ENCODE peak calls at places on chromosomes 16 and 17, in four cellular contexts. R is suprapubic skin; N is CD8-positive, alpha-beta T cell; G is lung. X is an unnamed sample.

GRCh38 chr17:17435323-17435722 is 41.5 kb upstream of the MED9 start:
- DNase-seq in R (no peak), N (no peak), G (no peak), X (no peak)

GRCh38 chr16:2212362-2213324 is 2.0 kb upstream of the BRICD5 start:
- DNase-seq in R (no peak), N (no peak), G (peak; percentile 68), X (no peak)

GRCh38 chr16:53509906-53510703 is 7.1 kb upstream of the AKTIP start:
- DNase-seq in R (peak; percentile 87), N (peak; percentile 39), G (peak; percentile 68), X (peak; percentile 70)

GRCh38 chr17:51015145-51015558 is 105.5 kb downstream of the SPAG9 start:
- DNase-seq in R (no peak), N (no peak), G (no peak), X (no peak)

GRCh38 chr17:47719411-47720152 is 13.5 kb upstream of the TBX21 start:
- DNase-seq in R (no peak), N (no peak), G (no peak), X (no peak)

GRCh38 chr17:82328141-82328993 is 5.2 kb downstream of the SECTM1 start:
- DNase-seq in R (no peak), N (no peak), G (no peak), X (no peak)

GRCh38 chr17:50632637-50633036 is 2.0 kb upstream of the ABCC3 start:
- DNase-seq in R (no peak), N (no peak), G (no peak), X (no peak)

GRCh38 chr17:35046740-35047283 is 16.7 kb downstream of the RFFL start:
- DNase-seq in R (no peak), N (peak; percentile 22), G (no peak), X (peak; percentile 17)

GRCh38 chr16:21590791-21591190 is 8.6 kb upstream of the METTL9 start:
- DNase-seq in R (no peak), N (no peak), G (no peak), X (no peak)

GRCh38 chr16:30903596-30903995 is 7.2 kb downstream of the CTF1 start:
- DNase-seq in R (no peak), N (no peak), G (no peak), X (no peak)

GRCh38 chr17:41989702-41990419 is 23.3 kb downstream of the CNP start:
- DNase-seq in R (peak; percentile 29), N (no peak), G (no peak), X (no peak)

GRCh38 chr17:72592242-72592966 is 471.6 kb downstream of the SOX9 start:
- DNase-seq in R (no peak), N (peak; percentile 29), G (peak; percentile 61), X (peak; percentile 4)

GRCh38 chr16:1481906-1482835 is 6.6 kb downstream of the PTX4 start:
- DNase-seq in R (no peak), N (no peak), G (no peak), X (no peak)

GRCh38 chr17:72810991-72811508 is 281.4 kb downstream of the SLC39A11 start:
- DNase-seq in R (no peak), N (no peak), G (no peak), X (no peak)

GRCh38 chr16:50626868-50627267 is 54.2 kb downstream of the SNX20 start:
- DNase-seq in R (no peak), N (no peak), G (no peak), X (no peak)

GRCh38 chr16:66491716-66492064 is 58.2 kb downstream of the TK2 start:
- DNase-seq in R (no peak), N (no peak), G (no peak), X (no peak)

GRCh38 chr17:48194097-48194550 is 86.6 kb downstream of the SNX11 start:
- DNase-seq in R (no peak), N (no peak), G (no peak), X (no peak)

GRCh38 chr17:63497708-63498483 is 21.0 kb downstream of the ACE start:
- DNase-seq in R (no peak), N (no peak), G (no peak), X (no peak)

GRCh38 chr17:78117027-78117981 is 11.3 kb downstream of the TMC6 start:
- DNase-seq in R (no peak), N (no peak), G (no peak), X (no peak)

GRCh38 chr16:26672206-26672605 is 394.5 kb upstream of the C16orf82 start:
- DNase-seq in R (no peak), N (no peak), G (no peak), X (no peak)

GRCh38 chr17:21176996-21177395 is 37.0 kb downstream of the TMEM11 start:
- DNase-seq in R (peak; percentile 65), N (no peak), G (no peak), X (no peak)

GRCh38 chr17:29590979-29591736 is 1.7 kb upstream of the GIT1 start:
- DNase-seq in R (no peak), N (no peak), G (no peak), X (no peak)

GRCh38 chr17:1043601-1044251 is 46.8 kb downstream of the TIMM22 start:
- DNase-seq in R (no peak), N (no peak), G (no peak), X (no peak)

GRCh38 chr17:58789831-58790230 is 34.2 kb downstream of the PPM1E start:
- DNase-seq in R (no peak), N (no peak), G (no peak), X (no peak)

GRCh38 chr16:5615868-5616642 is 518.5 kb upstream of the EEF2KMT start:
- DNase-seq in R (no peak), N (no peak), G (peak; percentile 33), X (no peak)

GRCh38 chr16:85615014-85615851 is 2.1 kb downstream of the GSE1 start:
- DNase-seq in R (no peak), N (peak; percentile 60), G (peak; percentile 87), X (peak; percentile 30)

GRCh38 chr17:42518046-42518754 is 17.8 kb upstream of the NAGLU start:
- DNase-seq in R (peak; percentile 90), N (no peak), G (peak; percentile 80), X (no peak)

GRCh38 chr17:49433000-49433694 is 18.5 kb upstream of the PHB1 start:
- DNase-seq in R (no peak), N (no peak), G (no peak), X (no peak)

GRCh38 chr16:29868396-29868795 is 5.4 kb upstream of the CDIPT start:
- DNase-seq in R (no peak), N (no peak), G (no peak), X (no peak)

GRCh38 chr16:57815987-57816745 is 13.9 kb upstream of the KIFC3 start:
- DNase-seq in R (peak; percentile 92), N (no peak), G (peak; percentile 90), X (peak; percentile 40)

GRCh38 chr16:88792668-88793587 is 7.9 kb upstream of the PIEZO1 start:
- DNase-seq in R (no peak), N (no peak), G (no peak), X (no peak)

GRCh38 chr17:80388175-80388574 is 26.8 kb upstream of the ENDOV start:
- DNase-seq in R (no peak), N (no peak), G (no peak), X (no peak)

GRCh38 chr17:82092995-82093751 is 4.9 kb downstream of the FASN start:
- DNase-seq in R (no peak), N (no peak), G (no peak), X (no peak)

DNA sequence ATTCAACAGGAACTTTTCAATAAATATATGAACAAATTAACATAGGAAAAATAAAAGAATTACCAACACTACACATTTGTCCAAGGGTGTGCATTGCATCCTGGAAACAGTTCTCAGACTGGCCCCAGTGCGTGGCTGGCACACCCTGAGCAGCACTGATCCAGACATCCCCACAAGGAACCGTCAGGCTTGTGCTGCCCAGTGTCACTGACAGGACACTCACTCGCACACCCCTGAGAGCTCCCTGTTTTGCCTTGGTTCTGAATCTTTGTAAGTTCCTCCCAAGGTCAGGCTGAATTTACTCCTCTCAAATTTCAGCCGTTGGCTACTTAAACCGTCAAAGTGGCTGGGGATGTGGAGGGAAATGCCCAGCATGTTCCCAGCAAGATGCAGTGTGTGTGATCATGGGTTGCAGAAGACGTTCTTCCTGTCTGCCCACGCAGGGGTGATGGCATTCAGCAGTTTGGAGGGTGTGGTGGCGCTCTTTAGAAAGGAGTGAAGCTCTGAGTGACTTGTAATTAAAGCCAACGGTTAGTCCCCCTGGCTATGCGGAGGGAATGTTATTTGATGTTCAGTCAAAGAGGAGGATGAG is 1.7 kb downstream of the MT2A start:
- DNase-seq in R (no peak), N (peak; percentile 43), G (peak; percentile 58), X (peak; percentile 52)
- H3K27ac ChIP-seq in R (peak overlapping the region; percentile 96), N (peak overlapping the region; percentile 68), G (peak overlapping the region; percentile 95), X (peak overlapping the region; percentile 52)

GRCh38 chr16:27752241-27752640 is 202.3 kb downstream of the KATNIP start:
- DNase-seq in R (no peak), N (no peak), G (no peak), X (no peak)
- H3K4me1 ChIP-seq in R (peaks cover 23% of the 10 kb centered on the region), N (no peaks in the 10 kb centered on the region), G (no peaks in the 10 kb centered on the region), X (peaks cover 10% of the 10 kb centered on the region)

DNA sequence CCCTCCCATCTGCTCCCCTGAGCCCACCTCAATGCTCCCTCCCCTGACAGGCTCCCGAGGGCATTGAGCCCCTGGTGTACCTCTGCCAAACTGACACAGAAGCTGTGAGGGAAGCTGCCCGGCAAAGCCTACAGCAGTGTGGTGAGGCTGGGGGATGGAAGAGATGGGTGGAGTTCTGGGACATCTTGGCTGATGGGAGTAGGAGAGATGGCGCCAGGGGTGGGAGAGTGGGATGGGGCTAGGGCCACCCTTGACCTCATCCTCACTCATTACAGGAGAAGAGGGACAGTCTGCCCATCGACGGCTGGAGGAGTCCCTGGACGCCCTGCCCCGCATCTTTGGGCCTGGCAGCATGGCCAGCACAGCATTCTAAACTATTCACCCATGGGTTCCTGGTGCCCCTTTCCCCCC is 16.2 kb upstream of the CTCF start:
- DNase-seq in R (no peak), N (no peak), G (no peak), X (no peak)
- H3K27ac ChIP-seq in R (no peak overlapping the region), N (no peak overlapping the region), G (no peak overlapping the region), X (no peak overlapping the region)

GRCh38 chr16:79229371-79229770 is 371.2 kb downstream of the MAF start:
- DNase-seq in R (no peak), N (no peak), G (no peak), X (no peak)
- H3K4me1 ChIP-seq in R (no peaks in the 10 kb centered on the region), N (no peaks in the 10 kb centered on the region), G (no peaks in the 10 kb centered on the region), X (no peaks in the 10 kb centered on the region)

DNA sequence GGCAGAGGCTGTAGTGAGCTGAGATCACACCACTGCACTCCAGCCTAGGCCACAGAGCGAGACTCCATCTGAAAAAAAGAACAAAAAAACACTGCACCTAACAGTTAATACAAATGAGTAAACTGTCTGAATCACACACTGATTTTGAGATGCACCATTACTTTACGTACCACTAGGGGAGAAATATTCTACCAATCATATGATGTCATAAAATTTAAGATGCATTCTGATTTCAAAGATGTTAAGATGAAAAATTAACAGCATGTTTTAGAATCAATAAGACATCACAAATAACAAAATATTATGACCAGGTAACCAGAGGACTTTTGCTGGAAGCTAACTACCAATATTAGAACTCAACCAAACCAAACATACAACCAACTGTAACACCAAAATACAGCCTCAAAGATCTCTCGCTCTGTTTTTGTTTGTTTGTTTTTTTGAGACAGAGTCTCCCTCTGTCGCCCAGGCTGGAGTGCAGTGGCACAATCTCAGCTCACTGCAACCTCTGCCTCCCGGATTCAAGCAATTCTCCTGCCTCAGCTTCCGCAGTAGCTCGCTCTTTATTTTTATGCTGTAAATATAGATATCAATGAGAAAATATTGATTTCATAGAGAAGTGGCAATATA is 31.6 kb downstream of the GLG1 start:
- DNase-seq in R (no peak), N (no peak), G (no peak), X (no peak)
- H3K27ac ChIP-seq in R (no peak overlapping the region), N (no peak overlapping the region), G (no peak overlapping the region), X (no peak overlapping the region)

X was measured in CD8-positive, alpha-beta memory T cell.